ENCODE peak calls at places on chromosomes 5 and 9, in nine cellular contexts. One of them, this sample, is unnamed.

GRCh38 chr5:31680528-31680927 is 41.6 kb downstream of the PDZD2 start:
- DNase-seq in GM12892: no peak
- DNase-seq in breast epithelium: no peak
- DNase-seq in HCT116: no peak
- DNase-seq in GM12891: no peak
- DNase-seq in transverse colon: no peak
- DNase-seq in SK-N-MC: no peak
- DNase-seq in HL-60: no peak
- DNase-seq in endothelial cell of umbilical vein: no peak
- DNase-seq in this sample: no peak

GRCh38 chr9:112048924-112049785 is 125.9 kb downstream of the SUSD1 start:
- DNase-seq in HL-60: no peak
- DNase-seq in HCT116: no peak
- DNase-seq in GM12892: no peak
- DNase-seq in transverse colon: peak; percentile 69
- DNase-seq in endothelial cell of umbilical vein: no peak
- DNase-seq in SK-N-MC: no peak
- DNase-seq in GM12891: no peak
- DNase-seq in breast epithelium: no peak
- DNase-seq in this sample: no peak

GRCh38 chr5:56455417-56455816 is 222.3 kb upstream of the ANKRD55 start:
- DNase-seq in GM12891: no peak
- DNase-seq in HCT116: no peak
- DNase-seq in SK-N-MC: no peak
- DNase-seq in GM12892: no peak
- DNase-seq in endothelial cell of umbilical vein: no peak
- DNase-seq in breast epithelium: no peak
- DNase-seq in transverse colon: no peak
- DNase-seq in HL-60: no peak
- DNase-seq in this sample: no peak

GRCh38 chr9:69085523-69086283 is 50.2 kb downstream of the FXN start:
- DNase-seq in breast epithelium: no peak
- DNase-seq in GM12892: no peak
- DNase-seq in GM12891: no peak
- DNase-seq in endothelial cell of umbilical vein: peak; percentile 40
- DNase-seq in SK-N-MC: peak; percentile 18
- DNase-seq in HCT116: no peak
- DNase-seq in transverse colon: no peak
- DNase-seq in HL-60: no peak
- DNase-seq in this sample: no peak

GRCh38 chr5:67053229-67053628 is 143.4 kb downstream of the CD180 start:
- DNase-seq in GM12891: no peak
- DNase-seq in SK-N-MC: no peak
- DNase-seq in GM12892: no peak
- DNase-seq in breast epithelium: no peak
- DNase-seq in HCT116: no peak
- DNase-seq in HL-60: no peak
- DNase-seq in transverse colon: no peak
- DNase-seq in endothelial cell of umbilical vein: no peak
- DNase-seq in this sample: no peak

GRCh38 chr5:9059920-9060691 is 485.8 kb downstream of the SEMA5A start:
- DNase-seq in breast epithelium: no peak
- DNase-seq in GM12891: no peak
- DNase-seq in HL-60: no peak
- DNase-seq in endothelial cell of umbilical vein: peak; percentile 77
- DNase-seq in SK-N-MC: no peak
- DNase-seq in transverse colon: no peak
- DNase-seq in HCT116: no peak
- DNase-seq in GM12892: no peak
- DNase-seq in this sample: peak; percentile 51

GRCh38 chr5:168132186-168132585 is 159.3 kb upstream of the WWC1 start:
- DNase-seq in breast epithelium: no peak
- DNase-seq in endothelial cell of umbilical vein: no peak
- DNase-seq in SK-N-MC: no peak
- DNase-seq in HL-60: no peak
- DNase-seq in GM12891: no peak
- DNase-seq in transverse colon: no peak
- DNase-seq in GM12892: no peak
- DNase-seq in HCT116: no peak
- DNase-seq in this sample: no peak

GRCh38 chr5:82794876-82795275 is 282.3 kb downstream of the TMEM167A start:
- DNase-seq in endothelial cell of umbilical vein: no peak
- DNase-seq in SK-N-MC: no peak
- DNase-seq in breast epithelium: no peak
- DNase-seq in GM12891: no peak
- DNase-seq in HL-60: no peak
- DNase-seq in GM12892: no peak
- DNase-seq in HCT116: no peak
- DNase-seq in transverse colon: no peak
- DNase-seq in this sample: no peak

GRCh38 chr5:32068561-32068960 is 105.6 kb downstream of the GOLPH3 start:
- DNase-seq in endothelial cell of umbilical vein: peak; percentile 29
- DNase-seq in HCT116: no peak
- DNase-seq in GM12891: no peak
- DNase-seq in GM12892: no peak
- DNase-seq in breast epithelium: no peak
- DNase-seq in SK-N-MC: no peak
- DNase-seq in transverse colon: no peak
- DNase-seq in HL-60: no peak
- DNase-seq in this sample: no peak

GRCh38 chr9:98074119-98074990 is 17.8 kb downstream of the NANS start:
- DNase-seq in HL-60: peak; percentile 56
- DNase-seq in GM12892: peak; percentile 48
- DNase-seq in endothelial cell of umbilical vein: peak; percentile 64
- DNase-seq in SK-N-MC: no peak
- DNase-seq in breast epithelium: peak; percentile 73
- DNase-seq in HCT116: no peak
- DNase-seq in GM12891: peak; percentile 60
- DNase-seq in transverse colon: peak; percentile 82
- DNase-seq in this sample: peak; percentile 69

GRCh38 chr9:107351382-107352045 is 68.4 kb downstream of the RAD23B start:
- DNase-seq in HCT116: peak; percentile 29
- DNase-seq in HL-60: no peak
- DNase-seq in GM12892: no peak
- DNase-seq in SK-N-MC: no peak
- DNase-seq in endothelial cell of umbilical vein: no peak
- DNase-seq in transverse colon: no peak
- DNase-seq in GM12891: no peak
- DNase-seq in breast epithelium: no peak
- DNase-seq in this sample: no peak

GRCh38 chr5:72280655-72281069 is 39.4 kb downstream of the MRPS27 start:
- DNase-seq in GM12891: no peak
- DNase-seq in SK-N-MC: peak; percentile 52
- DNase-seq in endothelial cell of umbilical vein: peak; percentile 60
- DNase-seq in HCT116: peak; percentile 39
- DNase-seq in GM12892: no peak
- DNase-seq in HL-60: no peak
- DNase-seq in transverse colon: no peak
- DNase-seq in breast epithelium: no peak
- DNase-seq in this sample: no peak

GRCh38 chr9:111969622-111970021 is 73.0 kb downstream of the UGCG start:
- DNase-seq in HL-60: no peak
- DNase-seq in endothelial cell of umbilical vein: no peak
- DNase-seq in breast epithelium: no peak
- DNase-seq in SK-N-MC: no peak
- DNase-seq in transverse colon: no peak
- DNase-seq in GM12891: no peak
- DNase-seq in HCT116: no peak
- DNase-seq in GM12892: no peak
- DNase-seq in this sample: no peak

GRCh38 chr5:1182633-1183423 is 18.6 kb upstream of the SLC6A19 start:
- DNase-seq in transverse colon: peak; percentile 58
- DNase-seq in breast epithelium: no peak
- DNase-seq in GM12891: no peak
- DNase-seq in HL-60: no peak
- DNase-seq in HCT116: no peak
- DNase-seq in SK-N-MC: no peak
- DNase-seq in GM12892: no peak
- DNase-seq in endothelial cell of umbilical vein: no peak
- DNase-seq in this sample: peak; percentile 47

GRCh38 chr9:135547756-135548736 is 2.1 kb downstream of the OBP2A start:
- DNase-seq in HCT116: no peak
- DNase-seq in HL-60: no peak
- DNase-seq in endothelial cell of umbilical vein: no peak
- DNase-seq in transverse colon: no peak
- DNase-seq in GM12892: no peak
- DNase-seq in SK-N-MC: no peak
- DNase-seq in GM12891: no peak
- DNase-seq in breast epithelium: no peak
- DNase-seq in this sample: peak; percentile 65

GRCh38 chr9:131459056-131459455 is 43.7 kb upstream of the POMT1 start:
- DNase-seq in SK-N-MC: no peak
- DNase-seq in HCT116: no peak
- DNase-seq in breast epithelium: peak; percentile 40
- DNase-seq in GM12891: no peak
- DNase-seq in HL-60: no peak
- DNase-seq in GM12892: no peak
- DNase-seq in endothelial cell of umbilical vein: no peak
- DNase-seq in transverse colon: no peak
- DNase-seq in this sample: no peak
- TF ChIP-seq POLR2AphosphoS5 in SK-N-MC: no peak
- TF ChIP-seq POLR2AphosphoS5 in HCT116: no peak
- TF ChIP-seq POLR2AphosphoS5 in breast epithelium: no peak
- TF ChIP-seq POLR2AphosphoS5 in GM12891: no peak
- TF ChIP-seq POLR2AphosphoS5 in HL-60: no peak
- TF ChIP-seq POLR2AphosphoS5 in GM12892: no peak
- TF ChIP-seq POLR2AphosphoS5 in endothelial cell of umbilical vein: no peak
- TF ChIP-seq POLR2AphosphoS5 in transverse colon: no peak
- TF ChIP-seq POLR2AphosphoS5 in this sample: no peak

GRCh38 chr5:6900247-6900646 is 187.0 kb downstream of the TENT4A start:
- DNase-seq in GM12892: no peak
- DNase-seq in endothelial cell of umbilical vein: no peak
- DNase-seq in GM12891: no peak
- DNase-seq in transverse colon: no peak
- DNase-seq in HCT116: no peak
- DNase-seq in SK-N-MC: no peak
- DNase-seq in HL-60: no peak
- DNase-seq in breast epithelium: no peak
- DNase-seq in this sample: no peak

GRCh38 chr5:6900828-6901227 is 187.6 kb downstream of the TENT4A start:
- DNase-seq in GM12892: no peak
- DNase-seq in GM12891: no peak
- DNase-seq in SK-N-MC: no peak
- DNase-seq in HCT116: no peak
- DNase-seq in endothelial cell of umbilical vein: no peak
- DNase-seq in transverse colon: no peak
- DNase-seq in HL-60: no peak
- DNase-seq in breast epithelium: no peak
- DNase-seq in this sample: no peak

GRCh38 chr5:6902094-6902493 is 188.9 kb downstream of the TENT4A start:
- DNase-seq in endothelial cell of umbilical vein: no peak
- DNase-seq in transverse colon: no peak
- DNase-seq in breast epithelium: no peak
- DNase-seq in SK-N-MC: no peak
- DNase-seq in GM12892: no peak
- DNase-seq in HCT116: no peak
- DNase-seq in GM12891: no peak
- DNase-seq in HL-60: no peak
- DNase-seq in this sample: no peak

GRCh38 chr5:6902597-6902996 is 189.4 kb downstream of the TENT4A start:
- DNase-seq in HCT116: no peak
- DNase-seq in breast epithelium: no peak
- DNase-seq in GM12892: no peak
- DNase-seq in GM12891: no peak
- DNase-seq in HL-60: no peak
- DNase-seq in transverse colon: no peak
- DNase-seq in SK-N-MC: no peak
- DNase-seq in endothelial cell of umbilical vein: no peak
- DNase-seq in this sample: no peak

GRCh38 chr5:6899215-6899614 is 186.0 kb downstream of the TENT4A start:
- DNase-seq in endothelial cell of umbilical vein: no peak
- DNase-seq in GM12892: no peak
- DNase-seq in breast epithelium: no peak
- DNase-seq in HCT116: no peak
- DNase-seq in SK-N-MC: no peak
- DNase-seq in HL-60: no peak
- DNase-seq in GM12891: no peak
- DNase-seq in transverse colon: peak; percentile 27
- DNase-seq in this sample: no peak
- TF ChIP-seq POLR2AphosphoS5 in endothelial cell of umbilical vein: no peak
- TF ChIP-seq POLR2AphosphoS5 in GM12892: no peak
- TF ChIP-seq POLR2AphosphoS5 in breast epithelium: no peak
- TF ChIP-seq POLR2AphosphoS5 in HCT116: no peak
- TF ChIP-seq POLR2AphosphoS5 in SK-N-MC: no peak
- TF ChIP-seq POLR2AphosphoS5 in HL-60: no peak
- TF ChIP-seq POLR2AphosphoS5 in GM12891: no peak
- TF ChIP-seq POLR2AphosphoS5 in transverse colon: no peak
- TF ChIP-seq POLR2AphosphoS5 in this sample: no peak

GRCh38 chr9:113559834-113560620 is 96.5 kb downstream of the RGS3 start:
- DNase-seq in transverse colon: no peak
- DNase-seq in breast epithelium: peak; percentile 20
- DNase-seq in HL-60: no peak
- DNase-seq in GM12892: no peak
- DNase-seq in GM12891: no peak
- DNase-seq in HCT116: no peak
- DNase-seq in endothelial cell of umbilical vein: no peak
- DNase-seq in SK-N-MC: no peak
- DNase-seq in this sample: peak; percentile 15

GRCh38 chr9:113556877-113557593 is 93.5 kb downstream of the RGS3 start:
- DNase-seq in GM12892: no peak
- DNase-seq in breast epithelium: no peak
- DNase-seq in HCT116: no peak
- DNase-seq in SK-N-MC: no peak
- DNase-seq in endothelial cell of umbilical vein: no peak
- DNase-seq in transverse colon: no peak
- DNase-seq in GM12891: no peak
- DNase-seq in HL-60: no peak
- DNase-seq in this sample: no peak

GRCh38 chr9:113562653-113563381 is 99.3 kb downstream of the RGS3 start:
- DNase-seq in SK-N-MC: no peak
- DNase-seq in transverse colon: no peak
- DNase-seq in HL-60: no peak
- DNase-seq in GM12891: no peak
- DNase-seq in GM12892: no peak
- DNase-seq in breast epithelium: peak; percentile 28
- DNase-seq in endothelial cell of umbilical vein: no peak
- DNase-seq in HCT116: no peak
- DNase-seq in this sample: no peak

GRCh38 chr9:113560621-113560915 is 97.0 kb downstream of the RGS3 start:
- DNase-seq in SK-N-MC: no peak
- DNase-seq in transverse colon: no peak
- DNase-seq in HL-60: no peak
- DNase-seq in endothelial cell of umbilical vein: no peak
- DNase-seq in breast epithelium: peak; percentile 20
- DNase-seq in HCT116: no peak
- DNase-seq in GM12891: no peak
- DNase-seq in GM12892: no peak
- DNase-seq in this sample: no peak

GRCh38 chr9:113558632-113559502 is 95.3 kb downstream of the RGS3 start:
- DNase-seq in GM12891: no peak
- DNase-seq in HL-60: no peak
- DNase-seq in transverse colon: peak; percentile 55
- DNase-seq in SK-N-MC: no peak
- DNase-seq in endothelial cell of umbilical vein: peak; percentile 79
- DNase-seq in GM12892: no peak
- DNase-seq in breast epithelium: peak; percentile 60
- DNase-seq in HCT116: no peak
- DNase-seq in this sample: peak; percentile 59
- TF ChIP-seq POLR2AphosphoS5 in GM12891: no peak
- TF ChIP-seq POLR2AphosphoS5 in HL-60: no peak
- TF ChIP-seq POLR2AphosphoS5 in transverse colon: peak; percentile 62
- TF ChIP-seq POLR2AphosphoS5 in SK-N-MC: no peak
- TF ChIP-seq POLR2AphosphoS5 in endothelial cell of umbilical vein: no peak
- TF ChIP-seq POLR2AphosphoS5 in GM12892: no peak
- TF ChIP-seq POLR2AphosphoS5 in breast epithelium: no peak
- TF ChIP-seq POLR2AphosphoS5 in HCT116: no peak
- TF ChIP-seq POLR2AphosphoS5 in this sample: peak; percentile 66

GRCh38 chr5:78600656-78601452 is 47.7 kb downstream of the LHFPL2 start:
- DNase-seq in HL-60: no peak
- DNase-seq in SK-N-MC: no peak
- DNase-seq in GM12891: no peak
- DNase-seq in GM12892: no peak
- DNase-seq in endothelial cell of umbilical vein: peak; percentile 81
- DNase-seq in HCT116: no peak
- DNase-seq in breast epithelium: no peak
- DNase-seq in transverse colon: no peak
- DNase-seq in this sample: no peak
- TF ChIP-seq POLR2AphosphoS5 in HL-60: no peak
- TF ChIP-seq POLR2AphosphoS5 in SK-N-MC: no peak
- TF ChIP-seq POLR2AphosphoS5 in GM12891: no peak
- TF ChIP-seq POLR2AphosphoS5 in GM12892: no peak
- TF ChIP-seq POLR2AphosphoS5 in endothelial cell of umbilical vein: no peak
- TF ChIP-seq POLR2AphosphoS5 in HCT116: no peak
- TF ChIP-seq POLR2AphosphoS5 in breast epithelium: peak; percentile 21
- TF ChIP-seq POLR2AphosphoS5 in transverse colon: no peak
- TF ChIP-seq POLR2AphosphoS5 in this sample: no peak